ENCODE peak calls at places on chromosomes 6 and 20, in four cellular contexts. M is Peyer's patch, A is BE2C, L is tibial artery. E is an unnamed sample. For H3K4me1, the result is how much of the 10 kb centered on the place peaks cover.

GRCh38 chr6:133093957-133094356 is 147.2 kb upstream of the EYA4 start:
- DNase-seq in M (no peak), A (no peak), L (no peak), E (no peak)

GRCh38 chr6:44177691-44178423 is 19.2 kb downstream of the CAPN11 start:
- DNase-seq in M (peak), A (no peak), L (peak), E (peak)

GRCh38 chr20:25310268-25310920 is 62.5 kb downstream of the PYGB start:
- DNase-seq in M (peak), A (peak), L (peak), E (no peak)

GRCh38 chr6:6515691-6516607 is 72.6 kb upstream of the LY86 start:
- DNase-seq in M (no peak), A (no peak), L (no peak), E (no peak)

GRCh38 chr6:112193535-112194051 is 60.8 kb downstream of the LAMA4 start:
- DNase-seq in M (no peak), A (no peak), L (no peak), E (no peak)

GRCh38 chr20:19978511-19979210 is 38.5 kb upstream of the NAA20 start:
- DNase-seq in M (no peak), A (no peak), L (no peak), E (no peak)

GRCh38 chr6:63584125-63584514 is 11.8 kb downstream of the LOC128125822 start:
- DNase-seq in M (no peak), A (no peak), L (no peak), E (no peak)

GRCh38 chr20:63739129-63740069 is at the start of gene SLC2A4RG:
- DNase-seq in M (peak), A (peak), L (peak), E (no peak)

GRCh38 chr6:84771732-84772131 is 7.3 kb upstream of the TBX18 start:
- DNase-seq in M (no peak), A (no peak), L (no peak), E (no peak)

GRCh38 chr6:25326958-25327357 is 47.8 kb downstream of the CARMIL1 start:
- DNase-seq in M (no peak), A (no peak), L (no peak), E (no peak)

GRCh38 chr6:47168176-47168575 is 126.0 kb upstream of the ADGRF1 start:
- DNase-seq in M (no peak), A (no peak), L (peak), E (peak)

GRCh38 chr6:38282911-38283310 is 356.8 kb downstream of the BTBD9 start:
- DNase-seq in M (no peak), A (no peak), L (no peak), E (no peak)

GRCh38 chr6:38284772-38285406 is 354.8 kb downstream of the BTBD9 start:
- DNase-seq in M (no peak), A (no peak), L (no peak), E (no peak)

GRCh38 chr6:38281131-38281530 is 358.6 kb downstream of the BTBD9 start:
- DNase-seq in M (no peak), A (no peak), L (no peak), E (no peak)

GRCh38 chr6:38287487-38287886 is 352.2 kb downstream of the BTBD9 start:
- DNase-seq in M (no peak), A (no peak), L (no peak), E (no peak)

DNA sequence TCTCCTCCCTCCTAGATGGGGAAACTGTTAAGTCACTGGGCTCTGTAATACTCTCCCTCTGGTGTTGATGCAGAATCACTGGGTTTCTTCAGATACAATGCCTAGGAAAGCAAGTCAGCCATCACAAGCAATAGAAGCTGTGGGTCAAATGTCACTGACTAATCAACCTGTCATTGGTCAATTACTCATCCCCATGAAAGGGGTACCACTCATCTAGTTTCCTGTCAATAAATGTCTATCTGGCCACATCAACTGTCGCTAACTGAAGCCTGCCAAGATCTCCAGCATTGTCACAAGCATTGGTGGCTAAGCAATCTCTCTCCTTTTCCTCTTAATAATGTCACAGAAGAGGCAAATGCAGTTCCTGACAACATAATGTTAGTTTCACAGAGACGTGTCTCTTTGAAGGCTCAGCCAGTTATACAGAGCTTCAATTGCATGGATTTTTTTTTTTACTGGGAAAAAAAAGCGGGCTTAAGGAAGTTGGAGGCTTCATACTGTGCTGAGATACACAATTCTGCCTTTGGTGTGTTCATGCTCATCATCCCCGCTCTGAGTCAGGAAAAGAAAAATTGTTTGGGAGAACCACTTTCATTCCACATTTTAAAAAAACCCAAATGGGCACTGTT is 355.9 kb downstream of the BTBD9 start:
- DNase-seq in M (no peak), A (no peak), L (no peak), E (no peak)
- TF ChIP-seq CTCF in M (no peak), A (no peak), L (no peak), E (no peak)

GRCh38 chr20:37877832-37878772 is 24.8 kb upstream of the VSTM2L start:
- DNase-seq in M (no peak), A (no peak), L (no peak), E (no peak)

GRCh38 chr20:37879003-37879599 is 23.8 kb upstream of the VSTM2L start:
- DNase-seq in M (no peak), A (peak), L (no peak), E (no peak)

GRCh38 chr20:37875776-37876175 is 27.2 kb upstream of the VSTM2L start:
- DNase-seq in M (no peak), A (no peak), L (no peak), E (no peak)

GRCh38 chr20:37873909-37874308 is 29.0 kb upstream of the VSTM2L start:
- DNase-seq in M (no peak), A (no peak), L (no peak), E (no peak)

GRCh38 chr20:37876863-37877262 is 26.1 kb upstream of the VSTM2L start:
- DNase-seq in M (no peak), A (no peak), L (no peak), E (no peak)
- H3K4me1 ChIP-seq in M (under half), A (under half), L (under half), E (under half)

GRCh38 chr6:109263873-109264700 is 118.2 kb downstream of the CD164 start:
- DNase-seq in M (no peak), A (no peak), L (no peak), E (no peak)
- TF ChIP-seq CTCF in M (no peak), A (no peak), L (no peak), E (no peak)

GRCh38 chr6:167094820-167095637 is 27.9 kb upstream of the CCR6 start:
- DNase-seq in M (peak), A (no peak), L (no peak), E (no peak)

GRCh38 chr6:167092672-167093339 is 30.1 kb upstream of the CCR6 start:
- DNase-seq in M (peak), A (no peak), L (no peak), E (no peak)

GRCh38 chr6:167093922-167094432 is 28.9 kb upstream of the CCR6 start:
- DNase-seq in M (peak), A (no peak), L (no peak), E (no peak)

GRCh38 chr6:167094436-167094819 is 28.5 kb upstream of the CCR6 start:
- DNase-seq in M (peak), A (no peak), L (no peak), E (no peak)

DNA sequence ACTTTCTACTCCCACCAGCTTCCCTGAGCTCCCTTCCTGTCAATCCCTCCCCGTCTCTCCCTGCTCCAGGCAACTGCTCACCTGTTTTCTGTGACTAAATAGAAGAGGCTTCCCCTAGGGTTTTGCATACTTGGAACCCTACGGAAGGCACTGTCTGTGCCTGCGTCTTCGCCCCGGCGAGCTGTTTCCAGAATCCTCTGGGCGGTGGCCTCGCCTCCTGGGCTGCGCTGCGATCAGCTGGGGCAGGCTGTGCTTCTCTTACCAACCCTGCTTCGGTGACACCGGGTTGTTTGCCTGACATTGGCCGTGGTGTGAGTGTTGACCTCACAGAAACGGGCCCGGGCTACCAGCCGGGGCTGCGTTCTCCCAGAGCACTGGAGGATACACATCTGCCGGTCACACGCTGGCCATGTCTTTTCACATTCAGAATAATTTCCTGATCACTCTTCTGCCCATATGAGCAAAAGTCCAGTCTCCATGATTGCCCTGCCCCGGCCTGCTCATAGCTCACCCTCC is 29.4 kb upstream of the CCR6 start:
- DNase-seq in M (peak), A (no peak), L (no peak), E (no peak)
- H3K4me1 ChIP-seq in M (under half), A (under half), L (under half), E (under half)